ENCODE peak calls at places on chromosome 7, in five cellular contexts. J is A549, K is cardiac muscle cell, S is lung, Y is OCI-LY7. D is an unnamed sample.

GRCh38 chr7:105776068-105776790 is 100.2 kb downstream of the ATXN7L1 start:
- DNase-seq in J (peak; percentile 83), K (peak; percentile 98), S (peak; percentile 47), Y (no peak), D (peak; percentile 95)

GRCh38 chr7:12422449-12423320 is 19.0 kb upstream of the VWDE start:
- DNase-seq in J (peak; percentile 6), K (no peak), S (no peak), Y (no peak), D (no peak)

GRCh38 chr7:135262623-135263320 is 29.1 kb downstream of the STRA8 start:
- DNase-seq in J (no peak), K (no peak), S (no peak), Y (no peak), D (no peak)

GRCh38 chr7:72286486-72286885 is 125.7 kb downstream of the CALN1 start:
- DNase-seq in J (no peak), K (no peak), S (no peak), Y (no peak), D (no peak)

GRCh38 chr7:137403282-137403681 is 59.7 kb upstream of the PTN start:
- DNase-seq in J (no peak), K (no peak), S (no peak), Y (no peak), D (no peak)

GRCh38 chr7:116653204-116653603 is 18.8 kb upstream of the MET start:
- DNase-seq in J (peak; percentile 54), K (peak; percentile 54), S (no peak), Y (no peak), D (no peak)

GRCh38 chr7:15938153-15938552 is 251.7 kb upstream of the MEOX2 start:
- DNase-seq in J (no peak), K (no peak), S (no peak), Y (no peak), D (no peak)

GRCh38 chr7:95798401-95798930 is 26.1 kb downstream of the DYNC1I1 start:
- DNase-seq in J (no peak), K (no peak), S (no peak), Y (no peak), D (no peak)

GRCh38 chr7:70894799-70895198 is 237.1 kb upstream of the GALNT17 start:
- DNase-seq in J (no peak), K (no peak), S (no peak), Y (no peak), D (no peak)

GRCh38 chr7:29565634-29565981 is 2.0 kb downstream of the PRR15 start:
- DNase-seq in J (no peak), K (no peak), S (no peak), Y (no peak), D (no peak)
- H3K27ac ChIP-seq in J (no peak overlapping the region), K (no peak overlapping the region), S (no peak overlapping the region), Y (no peak overlapping the region), D (no peak overlapping the region)

DNA sequence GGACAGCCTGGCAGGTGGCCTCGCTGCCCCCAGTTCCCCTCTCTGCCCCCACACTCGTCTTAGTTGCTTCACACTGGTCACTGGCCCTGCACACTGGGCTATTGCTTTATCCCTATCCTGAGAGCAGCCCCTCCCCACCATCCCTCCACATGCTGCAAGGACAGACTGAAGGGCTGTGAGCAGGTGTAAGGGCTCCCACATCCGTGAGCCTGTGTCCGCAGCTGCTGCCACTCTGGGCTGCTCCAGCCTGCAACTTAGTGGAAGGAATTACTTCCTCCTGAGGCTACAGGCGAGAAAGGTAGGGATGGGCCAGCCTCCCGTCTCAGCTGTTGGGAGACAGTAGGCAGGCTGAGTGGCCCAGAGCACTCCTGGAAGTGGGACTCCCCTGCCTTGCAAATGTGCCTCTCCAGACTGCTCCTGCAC is 3.8 kb downstream of the RARRES2 start:
- DNase-seq in J (no peak), K (no peak), S (no peak), Y (no peak), D (no peak)
- H3K4me1 ChIP-seq in J (no peaks in the 10 kb centered on the region), K (peaks cover 4% of the 10 kb centered on the region), S (peaks cover 3% of the 10 kb centered on the region), Y (no peaks in the 10 kb centered on the region), D (no peaks in the 10 kb centered on the region)

GRCh38 chr7:157851501-157852067 is 514.8 kb downstream of the DNAJB6 start:
- DNase-seq in J (no peak), K (no peak), S (peak; percentile 74), Y (no peak), D (no peak)
- H3K9me3 ChIP-seq in J (no peaks in the 10 kb centered on the region), K (no peaks in the 10 kb centered on the region), S (no peaks in the 10 kb centered on the region), Y (no peaks in the 10 kb centered on the region), D (peaks cover 8% of the 10 kb centered on the region)

GRCh38 chr7:26189000-26189539 is 11.5 kb downstream of the HNRNPA2B1 start:
- DNase-seq in J (no peak), K (no peak), S (no peak), Y (no peak), D (no peak)

GRCh38 chr7:26190417-26190869 is 10.1 kb downstream of the HNRNPA2B1 start:
- DNase-seq in J (no peak), K (no peak), S (no peak), Y (no peak), D (no peak)

GRCh38 chr7:26191233-26191973 is 9.1 kb downstream of the HNRNPA2B1 start:
- DNase-seq in J (no peak), K (no peak), S (no peak), Y (no peak), D (no peak)

GRCh38 chr7:26188291-26188999 is 12.1 kb downstream of the HNRNPA2B1 start:
- DNase-seq in J (no peak), K (no peak), S (no peak), Y (no peak), D (no peak)

GRCh38 chr7:26189697-26190096 is 10.8 kb downstream of the HNRNPA2B1 start:
- DNase-seq in J (no peak), K (no peak), S (no peak), Y (no peak), D (no peak)
- H3K27ac ChIP-seq in J (no peak overlapping the region), K (peak overlapping the region; percentile 36), S (no peak overlapping the region), Y (no peak overlapping the region), D (no peak overlapping the region)

GRCh38 chr7:44887293-44887692 is 2.0 kb upstream of the PURB start:
- DNase-seq in J (no peak), K (no peak), S (no peak), Y (peak; percentile 53), D (no peak)
- H3K4me1 ChIP-seq in J (peaks cover 24% of the 10 kb centered on the region), K (peaks cover 22% of the 10 kb centered on the region), S (peaks cover 2% of the 10 kb centered on the region), Y (peaks cover 61% of the 10 kb centered on the region), D (peaks cover 29% of the 10 kb centered on the region)

GRCh38 chr7:159192761-159193453 is 48.2 kb upstream of the VIPR2 start:
- DNase-seq in J (no peak), K (no peak), S (no peak), Y (no peak), D (no peak)
- H3K9me3 ChIP-seq in J (peaks cover 4% of the 10 kb centered on the region), K (no peaks in the 10 kb centered on the region), S (no peaks in the 10 kb centered on the region), Y (no peaks in the 10 kb centered on the region), D (peaks cover 6% of the 10 kb centered on the region)

D was measured in SJSA1.